ENCODE peak calls at places on chromosome 2, in ten cellular contexts. One of them, this sample, is unnamed.

GRCh38 chr2:8627692-8628085 is 54.2 kb upstream of the ID2 start:
- DNase-seq in NCI-H226: no peak
- DNase-seq in NCI-H1092: no peak
- DNase-seq in activated T-cell treated with anti-CD3 and anti-CD28 coated beads, Interleukin-2, amount 50 U/mL, for 72 hours: no peak
- DNase-seq in iris pigment epithelial cell: no peak
- DNase-seq in central memory CD4-positive, alpha-beta T cell: no peak
- DNase-seq in GM20000: no peak
- DNase-seq in kidney: no peak
- DNase-seq in stimulated activated CD4-positive, alpha-beta T cell treated with anti-CD3 and anti-CD28 coated beads, Interleukin-15, amount 100 ng/mL, for 24 hours: no peak
- DNase-seq in occipital lobe: no peak
- DNase-seq in this sample: no peak

GRCh38 chr2:189076572-189076971 is 102.4 kb downstream of the COL3A1 start:
- DNase-seq in occipital lobe: no peak
- DNase-seq in central memory CD4-positive, alpha-beta T cell: no peak
- DNase-seq in activated T-cell treated with anti-CD3 and anti-CD28 coated beads, Interleukin-2, amount 50 U/mL, for 72 hours: no peak
- DNase-seq in kidney: no peak
- DNase-seq in GM20000: no peak
- DNase-seq in stimulated activated CD4-positive, alpha-beta T cell treated with anti-CD3 and anti-CD28 coated beads, Interleukin-15, amount 100 ng/mL, for 24 hours: no peak
- DNase-seq in NCI-H1092: no peak
- DNase-seq in NCI-H226: peak
- DNase-seq in iris pigment epithelial cell: peak
- DNase-seq in this sample: no peak

GRCh38 chr2:188456114-188456909 is 164.6 kb downstream of the GULP1 start:
- DNase-seq in stimulated activated CD4-positive, alpha-beta T cell treated with anti-CD3 and anti-CD28 coated beads, Interleukin-15, amount 100 ng/mL, for 24 hours: no peak
- DNase-seq in occipital lobe: no peak
- DNase-seq in kidney: no peak
- DNase-seq in iris pigment epithelial cell: no peak
- DNase-seq in activated T-cell treated with anti-CD3 and anti-CD28 coated beads, Interleukin-2, amount 50 U/mL, for 72 hours: no peak
- DNase-seq in central memory CD4-positive, alpha-beta T cell: no peak
- DNase-seq in GM20000: no peak
- DNase-seq in NCI-H226: no peak
- DNase-seq in NCI-H1092: no peak
- DNase-seq in this sample: no peak

GRCh38 chr2:185393091-185393490 is 345.5 kb upstream of the FSIP2 start:
- DNase-seq in NCI-H226: peak
- DNase-seq in kidney: no peak
- DNase-seq in central memory CD4-positive, alpha-beta T cell: no peak
- DNase-seq in activated T-cell treated with anti-CD3 and anti-CD28 coated beads, Interleukin-2, amount 50 U/mL, for 72 hours: no peak
- DNase-seq in iris pigment epithelial cell: no peak
- DNase-seq in occipital lobe: no peak
- DNase-seq in stimulated activated CD4-positive, alpha-beta T cell treated with anti-CD3 and anti-CD28 coated beads, Interleukin-15, amount 100 ng/mL, for 24 hours: no peak
- DNase-seq in GM20000: no peak
- DNase-seq in NCI-H1092: no peak
- DNase-seq in this sample: no peak

GRCh38 chr2:191645807-191646611 is 31.9 kb upstream of the NABP1 start:
- DNase-seq in kidney: no peak
- DNase-seq in iris pigment epithelial cell: no peak
- DNase-seq in central memory CD4-positive, alpha-beta T cell: no peak
- DNase-seq in stimulated activated CD4-positive, alpha-beta T cell treated with anti-CD3 and anti-CD28 coated beads, Interleukin-15, amount 100 ng/mL, for 24 hours: no peak
- DNase-seq in activated T-cell treated with anti-CD3 and anti-CD28 coated beads, Interleukin-2, amount 50 U/mL, for 72 hours: no peak
- DNase-seq in NCI-H1092: no peak
- DNase-seq in occipital lobe: no peak
- DNase-seq in NCI-H226: no peak
- DNase-seq in GM20000: no peak
- DNase-seq in this sample: no peak

GRCh38 chr2:220334871-220335590 is 707.6 kb downstream of the SLC4A3 start:
- DNase-seq in occipital lobe: no peak
- DNase-seq in kidney: no peak
- DNase-seq in iris pigment epithelial cell: no peak
- DNase-seq in stimulated activated CD4-positive, alpha-beta T cell treated with anti-CD3 and anti-CD28 coated beads, Interleukin-15, amount 100 ng/mL, for 24 hours: no peak
- DNase-seq in NCI-H226: no peak
- DNase-seq in GM20000: no peak
- DNase-seq in NCI-H1092: no peak
- DNase-seq in activated T-cell treated with anti-CD3 and anti-CD28 coated beads, Interleukin-2, amount 50 U/mL, for 72 hours: no peak
- DNase-seq in central memory CD4-positive, alpha-beta T cell: no peak
- DNase-seq in this sample: no peak

GRCh38 chr2:29916571-29916970 is 4.8 kb downstream of the ALK start:
- DNase-seq in NCI-H1092: no peak
- DNase-seq in NCI-H226: no peak
- DNase-seq in kidney: no peak
- DNase-seq in activated T-cell treated with anti-CD3 and anti-CD28 coated beads, Interleukin-2, amount 50 U/mL, for 72 hours: no peak
- DNase-seq in GM20000: no peak
- DNase-seq in central memory CD4-positive, alpha-beta T cell: no peak
- DNase-seq in occipital lobe: no peak
- DNase-seq in iris pigment epithelial cell: no peak
- DNase-seq in stimulated activated CD4-positive, alpha-beta T cell treated with anti-CD3 and anti-CD28 coated beads, Interleukin-15, amount 100 ng/mL, for 24 hours: no peak
- DNase-seq in this sample: no peak

GRCh38 chr2:28640263-28640907 is 111.2 kb upstream of the PPP1CB start:
- DNase-seq in iris pigment epithelial cell: no peak
- DNase-seq in activated T-cell treated with anti-CD3 and anti-CD28 coated beads, Interleukin-2, amount 50 U/mL, for 72 hours: no peak
- DNase-seq in central memory CD4-positive, alpha-beta T cell: no peak
- DNase-seq in GM20000: no peak
- DNase-seq in kidney: no peak
- DNase-seq in NCI-H226: no peak
- DNase-seq in NCI-H1092: no peak
- DNase-seq in stimulated activated CD4-positive, alpha-beta T cell treated with anti-CD3 and anti-CD28 coated beads, Interleukin-15, amount 100 ng/mL, for 24 hours: no peak
- DNase-seq in occipital lobe: no peak
- DNase-seq in this sample: no peak

GRCh38 chr2:30798536-30798991 is 8.7 kb downstream of the CAPN13 start:
- DNase-seq in activated T-cell treated with anti-CD3 and anti-CD28 coated beads, Interleukin-2, amount 50 U/mL, for 72 hours: peak
- DNase-seq in stimulated activated CD4-positive, alpha-beta T cell treated with anti-CD3 and anti-CD28 coated beads, Interleukin-15, amount 100 ng/mL, for 24 hours: peak
- DNase-seq in GM20000: no peak
- DNase-seq in central memory CD4-positive, alpha-beta T cell: no peak
- DNase-seq in NCI-H226: no peak
- DNase-seq in iris pigment epithelial cell: no peak
- DNase-seq in occipital lobe: no peak
- DNase-seq in kidney: no peak
- DNase-seq in NCI-H1092: no peak
- DNase-seq in this sample: no peak

GRCh38 chr2:70603066-70603465 is 49.4 kb upstream of the TGFA start:
- DNase-seq in central memory CD4-positive, alpha-beta T cell: no peak
- DNase-seq in stimulated activated CD4-positive, alpha-beta T cell treated with anti-CD3 and anti-CD28 coated beads, Interleukin-15, amount 100 ng/mL, for 24 hours: no peak
- DNase-seq in occipital lobe: no peak
- DNase-seq in GM20000: no peak
- DNase-seq in NCI-H226: no peak
- DNase-seq in activated T-cell treated with anti-CD3 and anti-CD28 coated beads, Interleukin-2, amount 50 U/mL, for 72 hours: no peak
- DNase-seq in NCI-H1092: no peak
- DNase-seq in iris pigment epithelial cell: no peak
- DNase-seq in kidney: no peak
- DNase-seq in this sample: no peak

GRCh38 chr2:190318931-190319556 is 582 bp downstream of the HIBCH start:
- DNase-seq in activated T-cell treated with anti-CD3 and anti-CD28 coated beads, Interleukin-2, amount 50 U/mL, for 72 hours: peak
- DNase-seq in iris pigment epithelial cell: peak
- DNase-seq in NCI-H1092: no peak
- DNase-seq in NCI-H226: no peak
- DNase-seq in occipital lobe: peak
- DNase-seq in kidney: no peak
- DNase-seq in central memory CD4-positive, alpha-beta T cell: no peak
- DNase-seq in GM20000: peak
- DNase-seq in stimulated activated CD4-positive, alpha-beta T cell treated with anti-CD3 and anti-CD28 coated beads, Interleukin-15, amount 100 ng/mL, for 24 hours: peak
- DNase-seq in this sample: no peak

GRCh38 chr2:38439226-38439612 is 62.1 kb upstream of the ATL2 start:
- DNase-seq in GM20000: no peak
- DNase-seq in NCI-H1092: no peak
- DNase-seq in kidney: no peak
- DNase-seq in central memory CD4-positive, alpha-beta T cell: no peak
- DNase-seq in stimulated activated CD4-positive, alpha-beta T cell treated with anti-CD3 and anti-CD28 coated beads, Interleukin-15, amount 100 ng/mL, for 24 hours: no peak
- DNase-seq in NCI-H226: no peak
- DNase-seq in occipital lobe: no peak
- DNase-seq in activated T-cell treated with anti-CD3 and anti-CD28 coated beads, Interleukin-2, amount 50 U/mL, for 72 hours: no peak
- DNase-seq in iris pigment epithelial cell: no peak
- DNase-seq in this sample: no peak

GRCh38 chr2:172148246-172148645 is 45.5 kb upstream of the DLX2 start:
- DNase-seq in GM20000: no peak
- DNase-seq in kidney: no peak
- DNase-seq in NCI-H226: no peak
- DNase-seq in activated T-cell treated with anti-CD3 and anti-CD28 coated beads, Interleukin-2, amount 50 U/mL, for 72 hours: no peak
- DNase-seq in occipital lobe: no peak
- DNase-seq in stimulated activated CD4-positive, alpha-beta T cell treated with anti-CD3 and anti-CD28 coated beads, Interleukin-15, amount 100 ng/mL, for 24 hours: no peak
- DNase-seq in central memory CD4-positive, alpha-beta T cell: no peak
- DNase-seq in NCI-H1092: no peak
- DNase-seq in iris pigment epithelial cell: peak
- DNase-seq in this sample: no peak

GRCh38 chr2:119431976-119432881 is 575 bp downstream of the TMEM37 start:
- DNase-seq in stimulated activated CD4-positive, alpha-beta T cell treated with anti-CD3 and anti-CD28 coated beads, Interleukin-15, amount 100 ng/mL, for 24 hours: no peak
- DNase-seq in GM20000: no peak
- DNase-seq in occipital lobe: no peak
- DNase-seq in kidney: peak
- DNase-seq in NCI-H1092: no peak
- DNase-seq in central memory CD4-positive, alpha-beta T cell: no peak
- DNase-seq in activated T-cell treated with anti-CD3 and anti-CD28 coated beads, Interleukin-2, amount 50 U/mL, for 72 hours: no peak
- DNase-seq in iris pigment epithelial cell: peak
- DNase-seq in NCI-H226: peak
- DNase-seq in this sample: no peak

GRCh38 chr2:216352653-216353270 is 19.5 kb downstream of the MARCHF4 start:
- DNase-seq in central memory CD4-positive, alpha-beta T cell: peak
- DNase-seq in GM20000: no peak
- DNase-seq in NCI-H1092: no peak
- DNase-seq in NCI-H226: no peak
- DNase-seq in activated T-cell treated with anti-CD3 and anti-CD28 coated beads, Interleukin-2, amount 50 U/mL, for 72 hours: no peak
- DNase-seq in stimulated activated CD4-positive, alpha-beta T cell treated with anti-CD3 and anti-CD28 coated beads, Interleukin-15, amount 100 ng/mL, for 24 hours: no peak
- DNase-seq in iris pigment epithelial cell: no peak
- DNase-seq in occipital lobe: no peak
- DNase-seq in kidney: no peak
- DNase-seq in this sample: no peak

GRCh38 chr2:239192975-239193374 is 207.8 kb downstream of the HDAC4 start:
- DNase-seq in activated T-cell treated with anti-CD3 and anti-CD28 coated beads, Interleukin-2, amount 50 U/mL, for 72 hours: no peak
- DNase-seq in central memory CD4-positive, alpha-beta T cell: no peak
- DNase-seq in iris pigment epithelial cell: no peak
- DNase-seq in stimulated activated CD4-positive, alpha-beta T cell treated with anti-CD3 and anti-CD28 coated beads, Interleukin-15, amount 100 ng/mL, for 24 hours: no peak
- DNase-seq in NCI-H226: no peak
- DNase-seq in NCI-H1092: no peak
- DNase-seq in kidney: peak
- DNase-seq in GM20000: no peak
- DNase-seq in occipital lobe: no peak
- DNase-seq in this sample: no peak

GRCh38 chr2:235793163-235793752 is 299.4 kb downstream of the AGAP1 start:
- DNase-seq in iris pigment epithelial cell: peak
- DNase-seq in central memory CD4-positive, alpha-beta T cell: no peak
- DNase-seq in GM20000: no peak
- DNase-seq in occipital lobe: no peak
- DNase-seq in kidney: no peak
- DNase-seq in NCI-H226: peak
- DNase-seq in stimulated activated CD4-positive, alpha-beta T cell treated with anti-CD3 and anti-CD28 coated beads, Interleukin-15, amount 100 ng/mL, for 24 hours: peak
- DNase-seq in activated T-cell treated with anti-CD3 and anti-CD28 coated beads, Interleukin-2, amount 50 U/mL, for 72 hours: peak
- DNase-seq in NCI-H1092: no peak
- DNase-seq in this sample: no peak

GRCh38 chr2:138919336-138919735 is 139.1 kb upstream of the NXPH2 start:
- DNase-seq in occipital lobe: no peak
- DNase-seq in GM20000: no peak
- DNase-seq in NCI-H1092: no peak
- DNase-seq in NCI-H226: no peak
- DNase-seq in central memory CD4-positive, alpha-beta T cell: no peak
- DNase-seq in iris pigment epithelial cell: no peak
- DNase-seq in activated T-cell treated with anti-CD3 and anti-CD28 coated beads, Interleukin-2, amount 50 U/mL, for 72 hours: no peak
- DNase-seq in stimulated activated CD4-positive, alpha-beta T cell treated with anti-CD3 and anti-CD28 coated beads, Interleukin-15, amount 100 ng/mL, for 24 hours: no peak
- DNase-seq in kidney: no peak
- DNase-seq in this sample: no peak

GRCh38 chr2:66189598-66189997 is 245.3 kb upstream of the MEIS1 start:
- DNase-seq in GM20000: no peak
- DNase-seq in kidney: no peak
- DNase-seq in occipital lobe: no peak
- DNase-seq in NCI-H226: peak
- DNase-seq in iris pigment epithelial cell: peak
- DNase-seq in stimulated activated CD4-positive, alpha-beta T cell treated with anti-CD3 and anti-CD28 coated beads, Interleukin-15, amount 100 ng/mL, for 24 hours: no peak
- DNase-seq in NCI-H1092: no peak
- DNase-seq in central memory CD4-positive, alpha-beta T cell: no peak
- DNase-seq in activated T-cell treated with anti-CD3 and anti-CD28 coated beads, Interleukin-2, amount 50 U/mL, for 72 hours: no peak
- DNase-seq in this sample: no peak

GRCh38 chr2:28979041-28979440 is 2.1 kb upstream of the TOGARAM2 start:
- DNase-seq in stimulated activated CD4-positive, alpha-beta T cell treated with anti-CD3 and anti-CD28 coated beads, Interleukin-15, amount 100 ng/mL, for 24 hours: no peak
- DNase-seq in iris pigment epithelial cell: no peak
- DNase-seq in GM20000: no peak
- DNase-seq in NCI-H1092: no peak
- DNase-seq in central memory CD4-positive, alpha-beta T cell: no peak
- DNase-seq in kidney: no peak
- DNase-seq in NCI-H226: no peak
- DNase-seq in activated T-cell treated with anti-CD3 and anti-CD28 coated beads, Interleukin-2, amount 50 U/mL, for 72 hours: no peak
- DNase-seq in occipital lobe: no peak
- DNase-seq in this sample: no peak

GRCh38 chr2:112121682-112122254 is 16.4 kb upstream of the FBLN7 start:
- DNase-seq in NCI-H1092: no peak
- DNase-seq in kidney: no peak
- DNase-seq in occipital lobe: no peak
- DNase-seq in GM20000: peak
- DNase-seq in central memory CD4-positive, alpha-beta T cell: peak
- DNase-seq in NCI-H226: no peak
- DNase-seq in activated T-cell treated with anti-CD3 and anti-CD28 coated beads, Interleukin-2, amount 50 U/mL, for 72 hours: peak
- DNase-seq in stimulated activated CD4-positive, alpha-beta T cell treated with anti-CD3 and anti-CD28 coated beads, Interleukin-15, amount 100 ng/mL, for 24 hours: peak
- DNase-seq in iris pigment epithelial cell: peak
- DNase-seq in this sample: no peak

GRCh38 chr2:166127217-166128155 is at the start of gene SCN1A:
- DNase-seq in GM20000: peak
- DNase-seq in iris pigment epithelial cell: peak
- DNase-seq in occipital lobe: peak
- DNase-seq in stimulated activated CD4-positive, alpha-beta T cell treated with anti-CD3 and anti-CD28 coated beads, Interleukin-15, amount 100 ng/mL, for 24 hours: no peak
- DNase-seq in NCI-H1092: peak
- DNase-seq in activated T-cell treated with anti-CD3 and anti-CD28 coated beads, Interleukin-2, amount 50 U/mL, for 72 hours: no peak
- DNase-seq in kidney: no peak
- DNase-seq in NCI-H226: no peak
- DNase-seq in central memory CD4-positive, alpha-beta T cell: peak
- DNase-seq in this sample: no peak

GRCh38 chr2:9806298-9806610 is 37.0 kb upstream of the TAF1B start:
- DNase-seq in kidney: no peak
- DNase-seq in GM20000: no peak
- DNase-seq in central memory CD4-positive, alpha-beta T cell: no peak
- DNase-seq in occipital lobe: no peak
- DNase-seq in NCI-H226: no peak
- DNase-seq in stimulated activated CD4-positive, alpha-beta T cell treated with anti-CD3 and anti-CD28 coated beads, Interleukin-15, amount 100 ng/mL, for 24 hours: no peak
- DNase-seq in NCI-H1092: no peak
- DNase-seq in activated T-cell treated with anti-CD3 and anti-CD28 coated beads, Interleukin-2, amount 50 U/mL, for 72 hours: no peak
- DNase-seq in iris pigment epithelial cell: no peak
- DNase-seq in this sample: no peak

GRCh38 chr2:171522804-171523338 is 597 bp downstream of the CYBRD1 start:
- DNase-seq in NCI-H226: no peak
- DNase-seq in activated T-cell treated with anti-CD3 and anti-CD28 coated beads, Interleukin-2, amount 50 U/mL, for 72 hours: peak
- DNase-seq in kidney: peak
- DNase-seq in central memory CD4-positive, alpha-beta T cell: no peak
- DNase-seq in occipital lobe: no peak
- DNase-seq in NCI-H1092: no peak
- DNase-seq in stimulated activated CD4-positive, alpha-beta T cell treated with anti-CD3 and anti-CD28 coated beads, Interleukin-15, amount 100 ng/mL, for 24 hours: peak
- DNase-seq in iris pigment epithelial cell: peak
- DNase-seq in GM20000: peak
- DNase-seq in this sample: peak

GRCh38 chr2:157990173-157990572 is 111.5 kb upstream of the UPP2 start:
- DNase-seq in iris pigment epithelial cell: no peak
- DNase-seq in NCI-H226: no peak
- DNase-seq in GM20000: no peak
- DNase-seq in occipital lobe: no peak
- DNase-seq in NCI-H1092: no peak
- DNase-seq in kidney: no peak
- DNase-seq in activated T-cell treated with anti-CD3 and anti-CD28 coated beads, Interleukin-2, amount 50 U/mL, for 72 hours: no peak
- DNase-seq in stimulated activated CD4-positive, alpha-beta T cell treated with anti-CD3 and anti-CD28 coated beads, Interleukin-15, amount 100 ng/mL, for 24 hours: no peak
- DNase-seq in central memory CD4-positive, alpha-beta T cell: no peak
- DNase-seq in this sample: no peak

GRCh38 chr2:113157108-113157896 is 16.5 kb upstream of the PSD4 start:
- DNase-seq in kidney: peak
- DNase-seq in NCI-H1092: no peak
- DNase-seq in occipital lobe: no peak
- DNase-seq in central memory CD4-positive, alpha-beta T cell: peak
- DNase-seq in activated T-cell treated with anti-CD3 and anti-CD28 coated beads, Interleukin-2, amount 50 U/mL, for 72 hours: peak
- DNase-seq in NCI-H226: no peak
- DNase-seq in iris pigment epithelial cell: peak
- DNase-seq in stimulated activated CD4-positive, alpha-beta T cell treated with anti-CD3 and anti-CD28 coated beads, Interleukin-15, amount 100 ng/mL, for 24 hours: peak
- DNase-seq in GM20000: peak
- DNase-seq in this sample: no peak

GRCh38 chr2:224922142-224922727 is 120.0 kb downstream of the DOCK10 start:
- DNase-seq in NCI-H1092: no peak
- DNase-seq in occipital lobe: no peak
- DNase-seq in NCI-H226: no peak
- DNase-seq in activated T-cell treated with anti-CD3 and anti-CD28 coated beads, Interleukin-2, amount 50 U/mL, for 72 hours: no peak
- DNase-seq in GM20000: peak
- DNase-seq in central memory CD4-positive, alpha-beta T cell: no peak
- DNase-seq in stimulated activated CD4-positive, alpha-beta T cell treated with anti-CD3 and anti-CD28 coated beads, Interleukin-15, amount 100 ng/mL, for 24 hours: no peak
- DNase-seq in kidney: no peak
- DNase-seq in iris pigment epithelial cell: peak
- DNase-seq in this sample: no peak

GRCh38 chr2:94956797-94957391 is 68.6 kb upstream of the MAL start:
- DNase-seq in activated T-cell treated with anti-CD3 and anti-CD28 coated beads, Interleukin-2, amount 50 U/mL, for 72 hours: peak
- DNase-seq in iris pigment epithelial cell: peak
- DNase-seq in kidney: no peak
- DNase-seq in NCI-H226: no peak
- DNase-seq in GM20000: peak
- DNase-seq in central memory CD4-positive, alpha-beta T cell: peak
- DNase-seq in NCI-H1092: no peak
- DNase-seq in stimulated activated CD4-positive, alpha-beta T cell treated with anti-CD3 and anti-CD28 coated beads, Interleukin-15, amount 100 ng/mL, for 24 hours: peak
- DNase-seq in occipital lobe: no peak
- DNase-seq in this sample: no peak